ENCODE peak calls at places on chromosomes 5 and 9, in nine cellular contexts. H, Y, J, I, Q, C, M, N and F are unnamed samples.

GRCh38 chr9:70563437-70564204 is 149.2 kb upstream of the KLF9 start:
- DNase-seq in Y (no peak), M (no peak), H (no peak), N (no peak), I (no peak), C (peak; percentile 35), J (no peak), Q (peak; percentile 83), F (no peak)

GRCh38 chr5:180873628-180874520 is 12.8 kb upstream of the ZFP62 start:
- DNase-seq in N (peak; percentile 36), H (no peak), J (no peak), M (no peak), Y (no peak), Q (peak; percentile 29), I (no peak), C (peak; percentile 29), F (no peak)

GRCh38 chr9:124754289-124754688 is 16.8 kb downstream of the NR6A1 start:
- DNase-seq in H (no peak), J (no peak), Y (peak; percentile 66), C (peak; percentile 43), N (no peak), Q (peak; percentile 45), I (no peak), M (no peak), F (no peak)

GRCh38 chr5:175479125-175479881 is 943 bp downstream of the SFXN1 start:
- DNase-seq in M (no peak), J (no peak), I (no peak), H (no peak), C (no peak), Q (peak; percentile 4), N (no peak), Y (no peak), F (no peak)

GRCh38 chr5:176744584-176744965 is 65.8 kb upstream of the UNC5A start:
- DNase-seq in C (no peak), Q (no peak), H (no peak), J (no peak), I (no peak), Y (no peak), M (no peak), N (peak; percentile 72), F (no peak)

GRCh38 chr5:58925627-58926545 is 343.0 kb downstream of the RAB3C start:
- DNase-seq in Y (peak; percentile 22), C (peak; percentile 36), M (no peak), I (no peak), Q (no peak), N (no peak), J (no peak), H (no peak), F (no peak)

GRCh38 chr5:111083323-111083722 is 8.8 kb upstream of the WDR36 start:
- DNase-seq in M (no peak), H (no peak), I (no peak), Q (no peak), J (no peak), N (no peak), C (no peak), Y (peak; percentile 81), F (no peak)

GRCh38 chr5:43661102-43661501 is 58.1 kb downstream of the NNT start:
- DNase-seq in M (no peak), N (no peak), C (peak; percentile 57), Q (peak; percentile 72), J (no peak), Y (peak; percentile 69), I (no peak), H (no peak), F (no peak)

GRCh38 chr5:147369742-147370374 is 135.0 kb downstream of the STK32A start:
- DNase-seq in Y (no peak), I (no peak), N (no peak), Q (peak; percentile 60), H (no peak), J (no peak), C (peak; percentile 29), M (no peak), F (no peak)

GRCh38 chr5:128060644-128061388 is 22.8 kb upstream of the SLC12A2 start:
- DNase-seq in H (no peak), M (no peak), Y (no peak), J (no peak), I (no peak), Q (no peak), N (no peak), C (no peak), F (no peak)

GRCh38 chr5:525916-526315 is 1.7 kb upstream of the SLC9A3 start:
- DNase-seq in I (no peak), J (no peak), H (no peak), M (no peak), Q (no peak), N (no peak), C (no peak), Y (no peak), F (no peak)

DNA sequence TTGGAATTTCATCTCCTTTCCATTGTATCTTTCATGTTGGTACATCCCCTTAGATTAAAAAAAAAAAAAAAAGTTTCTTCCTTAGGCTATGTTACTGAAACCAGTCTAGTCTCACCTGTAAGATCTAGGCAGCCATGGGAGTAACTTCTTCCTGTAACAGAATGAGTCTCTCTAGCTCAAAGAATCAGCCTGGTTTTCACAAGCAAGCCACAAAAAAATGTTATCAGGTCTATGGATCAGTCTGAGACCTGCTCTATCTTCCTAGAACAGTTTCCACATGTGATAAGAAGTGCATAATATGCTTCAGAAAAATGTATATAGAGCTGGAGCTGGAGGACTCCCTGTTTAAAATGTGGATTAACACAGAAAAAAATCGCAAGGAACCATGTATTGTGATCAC is 53.8 kb downstream of the ARRDC3 start:
- DNase-seq in H (no peak), Q (no peak), N (no peak), J (no peak), Y (no peak), I (no peak), M (no peak), C (no peak), F (no peak)
- TF ChIP-seq CTCF in H (no peak), Q (no peak), N (no peak), J (no peak), Y (no peak), I (no peak), M (no peak), C (no peak), F (no peak)

GRCh38 chr9:93949073-93949693 is 6.0 kb downstream of the BARX1 start:
- DNase-seq in C (no peak), H (no peak), I (no peak), M (no peak), J (no peak), Q (no peak), N (peak; percentile 85), Y (no peak), F (no peak)
- TF ChIP-seq CTCF in C (no peak), H (no peak), I (no peak), M (no peak), J (no peak), Q (no peak), N (no peak), Y (no peak), F (no peak)

DNA sequence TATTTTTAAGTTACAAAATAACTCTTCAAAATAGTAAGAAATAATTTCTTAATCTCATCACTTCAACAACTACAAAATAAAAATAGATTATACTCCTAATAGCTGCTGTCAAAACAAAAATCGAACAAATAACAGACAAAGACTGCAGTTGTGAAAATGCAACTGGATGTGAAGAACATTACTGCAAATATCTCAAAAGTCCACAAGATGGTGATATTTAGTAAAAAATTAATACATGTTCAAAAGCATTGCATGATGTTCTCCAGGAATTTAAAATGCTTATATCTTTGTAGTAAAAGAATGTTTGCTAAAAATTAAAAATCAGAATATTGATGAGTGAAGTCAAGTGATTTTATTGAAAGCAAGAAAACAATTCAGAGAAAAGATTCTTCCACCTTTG is 66.2 kb downstream of the MPDZ start:
- DNase-seq in C (peak; percentile 21), I (no peak), M (no peak), Q (peak; percentile 68), H (no peak), J (no peak), Y (peak; percentile 44), N (no peak), F (no peak)
- TF ChIP-seq CTCF in C (no peak), I (no peak), M (peak; percentile 34), Q (peak; percentile 43), H (no peak), J (no peak), Y (peak; percentile 61), N (peak; percentile 42), F (no peak)

GRCh38 chr5:3331819-3332218 is 263.8 kb upstream of the IRX1 start:
- DNase-seq in N (no peak), Q (no peak), M (no peak), H (no peak), Y (no peak), I (no peak), C (no peak), J (no peak), F (no peak)
- TF ChIP-seq CTCF in N (no peak), Q (no peak), M (no peak), H (no peak), Y (no peak), I (no peak), C (no peak), J (no peak), F (no peak)